ENCODE peak calls at places on chromosomes 13 and 19, in six cellular contexts. N is iPS-NIHi11; O is AG08395; E is activated effector memory CD4-positive, alpha-beta T cell treated with Interleukin-2 at 50 U/mL for 16 hours; S is body of pancreas; C is stimulated activated CD4-positive, alpha-beta T cell treated with anti-CD3 and anti-CD28 coated beads, Interleukin-15, amount 100 ng/mL, for 1 hour. Y is an unnamed sample.

GRCh38 chr13:51605698-51606097 is 21.4 kb downstream of the WDFY2 start:
- DNase-seq in N (no peak), S (no peak), O (no peak), C (no peak), E (no peak), Y (no peak)

GRCh38 chr13:36282818-36283432 is 14.7 kb downstream of the CCDC169 start:
- DNase-seq in S (no peak), O (peak), E (no peak), N (peak), C (no peak), Y (no peak)

GRCh38 chr19:15913830-15914229 is 16.0 kb upstream of the CYP4F2 start:
- DNase-seq in O (no peak), C (no peak), S (no peak), E (no peak), N (peak), Y (no peak)

GRCh38 chr19:56083668-56084067 is 37.4 kb downstream of the ZNF787 start:
- DNase-seq in C (no peak), N (no peak), S (no peak), O (no peak), E (no peak), Y (no peak)

GRCh38 chr19:51359294-51359693 is 6.9 kb downstream of the ETFB start:
- DNase-seq in N (no peak), E (no peak), S (no peak), C (no peak), O (peak), Y (no peak)

GRCh38 chr13:111503905-111504695 is 183.7 kb downstream of the TEX29 start:
- DNase-seq in O (no peak), C (no peak), N (no peak), S (no peak), E (no peak), Y (no peak)

GRCh38 chr19:55226273-55226672 is 2.3 kb downstream of the TMEM86B start:
- DNase-seq in N (no peak), E (no peak), O (no peak), S (no peak), C (no peak), Y (no peak)

GRCh38 chr13:99386911-99387788 is 80.0 kb upstream of the GPR183 start:
- DNase-seq in O (peak), C (peak), S (no peak), N (peak), E (peak), Y (peak)

GRCh38 chr13:59318320-59318930 is 845.3 kb downstream of the DIAPH3 start:
- DNase-seq in N (peak), S (peak), E (peak), C (peak), O (peak), Y (no peak)

GRCh38 chr13:113664751-113665581 is 2.1 kb upstream of the GRK1 start:
- DNase-seq in N (no peak), E (no peak), O (no peak), C (no peak), S (peak), Y (no peak)

GRCh38 chr13:45482571-45483173 is 17.9 kb downstream of the COG3 start:
- DNase-seq in E (no peak), O (peak), S (no peak), N (no peak), C (no peak), Y (no peak)

GRCh38 chr19:9940778-9941177 is 4.5 kb upstream of the OLFM2 start:
- DNase-seq in O (peak), N (no peak), E (no peak), S (no peak), C (no peak), Y (no peak)

GRCh38 chr13:35283856-35284255 is 192.6 kb downstream of the MAB21L1 start:
- DNase-seq in O (no peak), S (no peak), N (no peak), E (no peak), C (no peak), Y (no peak)

GRCh38 chr19:10817291-10818038 is 18.5 kb downstream of the TMED1 start:
- DNase-seq in C (no peak), E (no peak), O (peak), N (no peak), S (no peak), Y (no peak)

GRCh38 chr19:1239796-1240737 is 1.5 kb upstream of the ATP5F1D start:
- DNase-seq in C (peak), N (peak), E (peak), S (peak), O (peak), Y (peak)

GRCh38 chr19:47701717-47702552 is 11.3 kb upstream of the EHD2 start:
- DNase-seq in N (no peak), E (no peak), C (no peak), O (no peak), S (no peak), Y (no peak)